ENCODE peak calls at places on chromosomes 2 and 18, in five cellular contexts. O is astrocyte of the cerebellum, T is skeletal muscle cell, H is EL, D is HS-5. N is an unnamed sample.

GRCh38 chr2:204530464-204530805 is 14.8 kb upstream of the PARD3B start:
- DNase-seq in O (no peak), T (no peak), H (no peak), D (no peak), N (no peak)

GRCh38 chr2:179273461-179273962 is 8.9 kb upstream of the SESTD1 start:
- DNase-seq in O (no peak), T (no peak), H (no peak), D (no peak), N (no peak)

GRCh38 chr2:183105402-183106134 is 18.7 kb upstream of the NUP35 start:
- DNase-seq in O (no peak), T (no peak), H (peak; percentile 62), D (no peak), N (no peak)

GRCh38 chr18:9025104-9025838 is 77.2 kb upstream of the NDUFV2 start:
- DNase-seq in O (no peak), T (peak; percentile 42), H (peak; percentile 68), D (peak; percentile 31), N (no peak)

GRCh38 chr18:58117685-58118403 is 73.8 kb downstream of the NEDD4L start:
- DNase-seq in O (peak; percentile 49), T (peak; percentile 85), H (peak; percentile 73), D (peak; percentile 41), N (peak; percentile 4)

GRCh38 chr2:37148325-37148724 is 8.5 kb downstream of the EIF2AK2 start:
- DNase-seq in O (no peak), T (no peak), H (no peak), D (no peak), N (no peak)

GRCh38 chr18:9827211-9827855 is 58.4 kb upstream of the TXNDC2 start:
- DNase-seq in O (no peak), T (no peak), H (no peak), D (no peak), N (peak; percentile 55)

GRCh38 chr2:120877409-120877808 is 141.7 kb downstream of the GLI2 start:
- DNase-seq in O (no peak), T (no peak), H (no peak), D (no peak), N (no peak)

GRCh38 chr18:35088931-35089330 is 47.7 kb downstream of the MAPRE2 start:
- DNase-seq in O (no peak), T (no peak), H (peak; percentile 75), D (no peak), N (no peak)